ENCODE peak calls at places on chromosomes 11 and 22, in eight cellular contexts. One of them, this sample, is unnamed. For H3K4me1, the result is how much of the 10 kb centered on the place peaks cover.

GRCh38 chr22:41487037-41487963 is 18.4 kb downstream of the ACO2 start:
- DNase-seq in GM12878: no peak
- DNase-seq in tibial nerve: no peak
- DNase-seq in HCT116: no peak
- DNase-seq in heart left ventricle: no peak
- DNase-seq in transverse colon: no peak
- DNase-seq in ovary: no peak
- DNase-seq in upper lobe of left lung: no peak
- DNase-seq in this sample: no peak

GRCh38 chr11:61610905-61611304 is 30.0 kb upstream of the SYT7 start:
- DNase-seq in ovary: no peak
- DNase-seq in GM12878: no peak
- DNase-seq in transverse colon: no peak
- DNase-seq in upper lobe of left lung: no peak
- DNase-seq in HCT116: no peak
- DNase-seq in tibial nerve: no peak
- DNase-seq in heart left ventricle: no peak
- DNase-seq in this sample: no peak

GRCh38 chr11:12625438-12626071 is 48.7 kb upstream of the TEAD1 start:
- DNase-seq in ovary: no peak
- DNase-seq in transverse colon: no peak
- DNase-seq in upper lobe of left lung: no peak
- DNase-seq in heart left ventricle: no peak
- DNase-seq in HCT116: no peak
- DNase-seq in tibial nerve: no peak
- DNase-seq in GM12878: no peak
- DNase-seq in this sample: no peak

GRCh38 chr11:18775492-18776292 is 15.9 kb downstream of the PTPN5 start:
- DNase-seq in heart left ventricle: peak
- DNase-seq in GM12878: no peak
- DNase-seq in upper lobe of left lung: no peak
- DNase-seq in tibial nerve: peak
- DNase-seq in transverse colon: peak
- DNase-seq in HCT116: peak
- DNase-seq in ovary: no peak
- DNase-seq in this sample: no peak

GRCh38 chr22:43230983-43231723 is 44.2 kb upstream of the TTLL12 start:
- DNase-seq in ovary: peak
- DNase-seq in transverse colon: peak
- DNase-seq in HCT116: peak
- DNase-seq in tibial nerve: no peak
- DNase-seq in upper lobe of left lung: no peak
- DNase-seq in heart left ventricle: peak
- DNase-seq in GM12878: no peak
- DNase-seq in this sample: peak

GRCh38 chr11:6022954-6023353 is 7.6 kb downstream of the OR56A1 start:
- DNase-seq in transverse colon: no peak
- DNase-seq in tibial nerve: no peak
- DNase-seq in upper lobe of left lung: no peak
- DNase-seq in GM12878: peak
- DNase-seq in heart left ventricle: no peak
- DNase-seq in ovary: no peak
- DNase-seq in HCT116: peak
- DNase-seq in this sample: no peak

GRCh38 chr11:61045271-61045670 is 57.0 kb upstream of the CD5 start:
- DNase-seq in heart left ventricle: no peak
- DNase-seq in tibial nerve: no peak
- DNase-seq in transverse colon: no peak
- DNase-seq in ovary: no peak
- DNase-seq in HCT116: no peak
- DNase-seq in upper lobe of left lung: no peak
- DNase-seq in GM12878: no peak
- DNase-seq in this sample: no peak

GRCh38 chr11:19982761-19983495 is 177.3 kb downstream of the DBX1 start:
- DNase-seq in transverse colon: no peak
- DNase-seq in upper lobe of left lung: no peak
- DNase-seq in ovary: no peak
- DNase-seq in tibial nerve: no peak
- DNase-seq in heart left ventricle: no peak
- DNase-seq in GM12878: no peak
- DNase-seq in HCT116: no peak
- DNase-seq in this sample: no peak

GRCh38 chr22:40178417-40179409 is 988 bp downstream of the TNRC6B start:
- DNase-seq in transverse colon: peak
- DNase-seq in upper lobe of left lung: no peak
- DNase-seq in ovary: no peak
- DNase-seq in HCT116: no peak
- DNase-seq in heart left ventricle: no peak
- DNase-seq in tibial nerve: no peak
- DNase-seq in GM12878: no peak
- DNase-seq in this sample: no peak

GRCh38 chr22:32951807-32952153 is 106.4 kb downstream of the SYN3 start:
- DNase-seq in transverse colon: no peak
- DNase-seq in HCT116: no peak
- DNase-seq in ovary: peak
- DNase-seq in upper lobe of left lung: no peak
- DNase-seq in tibial nerve: no peak
- DNase-seq in GM12878: no peak
- DNase-seq in heart left ventricle: peak
- DNase-seq in this sample: peak

GRCh38 chr22:31595271-31595670 is 66.7 kb downstream of the PISD start:
- DNase-seq in transverse colon: no peak
- DNase-seq in heart left ventricle: no peak
- DNase-seq in tibial nerve: no peak
- DNase-seq in HCT116: no peak
- DNase-seq in ovary: no peak
- DNase-seq in upper lobe of left lung: no peak
- DNase-seq in GM12878: no peak
- DNase-seq in this sample: no peak

GRCh38 chr22:41009222-41009948 is 58.2 kb downstream of the RBX1 start:
- DNase-seq in transverse colon: no peak
- DNase-seq in ovary: no peak
- DNase-seq in heart left ventricle: no peak
- DNase-seq in tibial nerve: no peak
- DNase-seq in HCT116: no peak
- DNase-seq in upper lobe of left lung: no peak
- DNase-seq in GM12878: no peak
- DNase-seq in this sample: no peak

GRCh38 chr11:72378704-72379383 is 55.5 kb downstream of the CLPB start:
- DNase-seq in GM12878: no peak
- DNase-seq in HCT116: no peak
- DNase-seq in upper lobe of left lung: no peak
- DNase-seq in ovary: peak
- DNase-seq in heart left ventricle: no peak
- DNase-seq in transverse colon: peak
- DNase-seq in tibial nerve: peak
- DNase-seq in this sample: peak

GRCh38 chr11:100404907-100405306 is 282.2 kb upstream of the ARHGAP42 start:
- DNase-seq in HCT116: no peak
- DNase-seq in upper lobe of left lung: no peak
- DNase-seq in tibial nerve: no peak
- DNase-seq in GM12878: no peak
- DNase-seq in ovary: no peak
- DNase-seq in transverse colon: no peak
- DNase-seq in heart left ventricle: peak
- DNase-seq in this sample: no peak

GRCh38 chr11:112834277-112834755 is 126.9 kb upstream of the NCAM1 start:
- DNase-seq in upper lobe of left lung: no peak
- DNase-seq in transverse colon: peak
- DNase-seq in tibial nerve: no peak
- DNase-seq in HCT116: no peak
- DNase-seq in GM12878: no peak
- DNase-seq in heart left ventricle: peak
- DNase-seq in ovary: no peak
- DNase-seq in this sample: no peak

GRCh38 chr22:33883561-33883960 is 36.7 kb downstream of the LARGE1 start:
- DNase-seq in tibial nerve: no peak
- DNase-seq in heart left ventricle: no peak
- DNase-seq in upper lobe of left lung: no peak
- DNase-seq in HCT116: no peak
- DNase-seq in ovary: no peak
- DNase-seq in GM12878: peak
- DNase-seq in transverse colon: no peak
- DNase-seq in this sample: no peak

GRCh38 chr11:59542142-59542810 is 30.9 kb downstream of the OR4D9 start:
- DNase-seq in heart left ventricle: no peak
- DNase-seq in tibial nerve: no peak
- DNase-seq in GM12878: no peak
- DNase-seq in ovary: no peak
- DNase-seq in transverse colon: no peak
- DNase-seq in upper lobe of left lung: no peak
- DNase-seq in HCT116: no peak
- DNase-seq in this sample: no peak

GRCh38 chr11:64696045-64696444 is 27.0 kb downstream of the NRXN2 start:
- DNase-seq in upper lobe of left lung: no peak
- DNase-seq in ovary: no peak
- DNase-seq in transverse colon: no peak
- DNase-seq in GM12878: no peak
- DNase-seq in HCT116: no peak
- DNase-seq in heart left ventricle: no peak
- DNase-seq in tibial nerve: no peak
- DNase-seq in this sample: no peak

GRCh38 chr11:64697663-64698375 is 25.2 kb downstream of the NRXN2 start:
- DNase-seq in transverse colon: no peak
- DNase-seq in GM12878: no peak
- DNase-seq in tibial nerve: no peak
- DNase-seq in ovary: no peak
- DNase-seq in upper lobe of left lung: no peak
- DNase-seq in HCT116: no peak
- DNase-seq in heart left ventricle: peak
- DNase-seq in this sample: no peak

GRCh38 chr11:64694821-64695365 is 28.1 kb downstream of the NRXN2 start:
- DNase-seq in GM12878: no peak
- DNase-seq in tibial nerve: no peak
- DNase-seq in heart left ventricle: no peak
- DNase-seq in upper lobe of left lung: peak
- DNase-seq in transverse colon: no peak
- DNase-seq in ovary: no peak
- DNase-seq in HCT116: no peak
- DNase-seq in this sample: no peak

GRCh38 chr11:64694026-64694755 is 28.8 kb downstream of the NRXN2 start:
- DNase-seq in ovary: no peak
- DNase-seq in heart left ventricle: no peak
- DNase-seq in transverse colon: no peak
- DNase-seq in upper lobe of left lung: peak
- DNase-seq in tibial nerve: no peak
- DNase-seq in HCT116: no peak
- DNase-seq in GM12878: no peak
- DNase-seq in this sample: no peak

GRCh38 chr11:64695548-64695947 is 27.4 kb downstream of the NRXN2 start:
- DNase-seq in tibial nerve: no peak
- DNase-seq in upper lobe of left lung: no peak
- DNase-seq in HCT116: no peak
- DNase-seq in transverse colon: no peak
- DNase-seq in GM12878: no peak
- DNase-seq in ovary: no peak
- DNase-seq in heart left ventricle: no peak
- DNase-seq in this sample: no peak
- H3K4me1 ChIP-seq in tibial nerve: under half
- H3K4me1 ChIP-seq in upper lobe of left lung: under half
- H3K4me1 ChIP-seq in HCT116: under half
- H3K4me1 ChIP-seq in transverse colon: under half
- H3K4me1 ChIP-seq in GM12878: under half
- H3K4me1 ChIP-seq in ovary: under half
- H3K4me1 ChIP-seq in heart left ventricle: under half
- H3K4me1 ChIP-seq in this sample: under half

GRCh38 chr11:2157294-2158040 is 3.5 kb downstream of the INS start:
- DNase-seq in HCT116: no peak
- DNase-seq in tibial nerve: no peak
- DNase-seq in transverse colon: no peak
- DNase-seq in GM12878: no peak
- DNase-seq in ovary: no peak
- DNase-seq in heart left ventricle: no peak
- DNase-seq in upper lobe of left lung: peak
- DNase-seq in this sample: no peak
- H3K27ac ChIP-seq in HCT116: no peak
- H3K27ac ChIP-seq in tibial nerve: no peak
- H3K27ac ChIP-seq in transverse colon: no peak
- H3K27ac ChIP-seq in GM12878: no peak
- H3K27ac ChIP-seq in ovary: no peak
- H3K27ac ChIP-seq in heart left ventricle: no peak
- H3K27ac ChIP-seq in upper lobe of left lung: no peak
- H3K27ac ChIP-seq in this sample: no peak

GRCh38 chr22:20205964-20206708 is 55.3 kb upstream of the CCDC188 start:
- DNase-seq in HCT116: peak
- DNase-seq in ovary: peak
- DNase-seq in tibial nerve: no peak
- DNase-seq in transverse colon: peak
- DNase-seq in upper lobe of left lung: no peak
- DNase-seq in GM12878: peak
- DNase-seq in heart left ventricle: peak
- DNase-seq in this sample: peak
- TF ChIP-seq POLR2A in HCT116: peak
- TF ChIP-seq POLR2A in ovary: no peak
- TF ChIP-seq POLR2A in tibial nerve: no peak
- TF ChIP-seq POLR2A in transverse colon: peak
- TF ChIP-seq POLR2A in upper lobe of left lung: peak
- TF ChIP-seq POLR2A in GM12878: peak
- TF ChIP-seq POLR2A in heart left ventricle: peak
- TF ChIP-seq POLR2A in this sample: peak

GRCh38 chr22:37109242-37109917 is at the start of gene TMPRSS6:
- DNase-seq in heart left ventricle: no peak
- DNase-seq in ovary: no peak
- DNase-seq in GM12878: no peak
- DNase-seq in transverse colon: no peak
- DNase-seq in upper lobe of left lung: peak
- DNase-seq in HCT116: no peak
- DNase-seq in tibial nerve: no peak
- DNase-seq in this sample: no peak
- H3K4me1 ChIP-seq in heart left ventricle: under half
- H3K4me1 ChIP-seq in ovary: under half
- H3K4me1 ChIP-seq in GM12878: under half
- H3K4me1 ChIP-seq in transverse colon: under half
- H3K4me1 ChIP-seq in upper lobe of left lung: under half
- H3K4me1 ChIP-seq in HCT116: under half
- H3K4me1 ChIP-seq in tibial nerve: under half
- H3K4me1 ChIP-seq in this sample: under half